ENCODE peak calls at places on chromosomes 7 and 10, in nine cellular contexts. One of them, this sample, is unnamed.

GRCh38 chr7:130273863-130274262 is 7.2 kb downstream of the CPA2 start:
- DNase-seq in heart right ventricle: peak
- DNase-seq in CD8-positive, alpha-beta memory T cell: no peak
- DNase-seq in sigmoid colon: no peak
- DNase-seq in cardiac muscle cell: peak
- DNase-seq in colonic mucosa: peak
- DNase-seq in lower lobe of right lung: no peak
- DNase-seq in GM12864: no peak
- DNase-seq in GM23338: peak
- DNase-seq in this sample: no peak

GRCh38 chr7:135562720-135563119 is 5.0 kb downstream of the NUP205 start:
- DNase-seq in CD8-positive, alpha-beta memory T cell: no peak
- DNase-seq in heart right ventricle: no peak
- DNase-seq in sigmoid colon: no peak
- DNase-seq in lower lobe of right lung: no peak
- DNase-seq in colonic mucosa: no peak
- DNase-seq in GM23338: peak
- DNase-seq in cardiac muscle cell: no peak
- DNase-seq in GM12864: no peak
- DNase-seq in this sample: no peak

GRCh38 chr7:3013975-3014792 is 29.5 kb downstream of the CARD11 start:
- DNase-seq in heart right ventricle: no peak
- DNase-seq in GM12864: no peak
- DNase-seq in GM23338: no peak
- DNase-seq in colonic mucosa: no peak
- DNase-seq in sigmoid colon: no peak
- DNase-seq in cardiac muscle cell: no peak
- DNase-seq in lower lobe of right lung: no peak
- DNase-seq in CD8-positive, alpha-beta memory T cell: no peak
- DNase-seq in this sample: peak

GRCh38 chr10:101367569-101368453 is 13.8 kb downstream of the BTRC start:
- DNase-seq in colonic mucosa: no peak
- DNase-seq in sigmoid colon: no peak
- DNase-seq in heart right ventricle: no peak
- DNase-seq in GM23338: no peak
- DNase-seq in GM12864: no peak
- DNase-seq in CD8-positive, alpha-beta memory T cell: no peak
- DNase-seq in cardiac muscle cell: peak
- DNase-seq in lower lobe of right lung: no peak
- DNase-seq in this sample: no peak

GRCh38 chr10:7519351-7519750 is 108.5 kb upstream of the SFMBT2 start:
- DNase-seq in cardiac muscle cell: no peak
- DNase-seq in lower lobe of right lung: no peak
- DNase-seq in CD8-positive, alpha-beta memory T cell: no peak
- DNase-seq in GM12864: no peak
- DNase-seq in sigmoid colon: no peak
- DNase-seq in GM23338: no peak
- DNase-seq in heart right ventricle: no peak
- DNase-seq in colonic mucosa: no peak
- DNase-seq in this sample: no peak

GRCh38 chr7:1672851-1673486 is 2.9 kb downstream of the ELFN1 start:
- DNase-seq in colonic mucosa: no peak
- DNase-seq in sigmoid colon: peak
- DNase-seq in lower lobe of right lung: peak
- DNase-seq in heart right ventricle: no peak
- DNase-seq in GM23338: no peak
- DNase-seq in GM12864: no peak
- DNase-seq in CD8-positive, alpha-beta memory T cell: peak
- DNase-seq in cardiac muscle cell: no peak
- DNase-seq in this sample: no peak

GRCh38 chr7:95478139-95479037 is 7.4 kb upstream of the ASB4 start:
- DNase-seq in CD8-positive, alpha-beta memory T cell: no peak
- DNase-seq in heart right ventricle: peak
- DNase-seq in GM12864: no peak
- DNase-seq in cardiac muscle cell: peak
- DNase-seq in lower lobe of right lung: no peak
- DNase-seq in GM23338: peak
- DNase-seq in sigmoid colon: no peak
- DNase-seq in colonic mucosa: peak
- DNase-seq in this sample: no peak

GRCh38 chr10:58675321-58675720 is 162.6 kb downstream of the BICC1 start:
- DNase-seq in colonic mucosa: no peak
- DNase-seq in sigmoid colon: no peak
- DNase-seq in GM12864: no peak
- DNase-seq in lower lobe of right lung: no peak
- DNase-seq in cardiac muscle cell: no peak
- DNase-seq in heart right ventricle: no peak
- DNase-seq in GM23338: no peak
- DNase-seq in CD8-positive, alpha-beta memory T cell: no peak
- DNase-seq in this sample: no peak

GRCh38 chr10:114956466-114956865 is 18.5 kb downstream of the TRUB1 start:
- DNase-seq in cardiac muscle cell: no peak
- DNase-seq in GM12864: no peak
- DNase-seq in CD8-positive, alpha-beta memory T cell: no peak
- DNase-seq in heart right ventricle: no peak
- DNase-seq in colonic mucosa: no peak
- DNase-seq in sigmoid colon: no peak
- DNase-seq in GM23338: no peak
- DNase-seq in lower lobe of right lung: no peak
- DNase-seq in this sample: no peak

GRCh38 chr7:43855176-43855575 is 14.1 kb downstream of the MRPS24 start:
- DNase-seq in colonic mucosa: no peak
- DNase-seq in sigmoid colon: no peak
- DNase-seq in cardiac muscle cell: no peak
- DNase-seq in lower lobe of right lung: no peak
- DNase-seq in CD8-positive, alpha-beta memory T cell: no peak
- DNase-seq in GM12864: no peak
- DNase-seq in GM23338: no peak
- DNase-seq in heart right ventricle: no peak
- DNase-seq in this sample: no peak

GRCh38 chr10:88411772-88412349 is 171.3 kb downstream of the RNLS start:
- DNase-seq in heart right ventricle: no peak
- DNase-seq in sigmoid colon: no peak
- DNase-seq in cardiac muscle cell: no peak
- DNase-seq in lower lobe of right lung: no peak
- DNase-seq in colonic mucosa: no peak
- DNase-seq in CD8-positive, alpha-beta memory T cell: no peak
- DNase-seq in GM12864: no peak
- DNase-seq in GM23338: no peak
- DNase-seq in this sample: no peak

GRCh38 chr7:104767826-104768536 is 246.0 kb upstream of the KMT2E start:
- DNase-seq in colonic mucosa: no peak
- DNase-seq in cardiac muscle cell: no peak
- DNase-seq in sigmoid colon: no peak
- DNase-seq in lower lobe of right lung: no peak
- DNase-seq in heart right ventricle: no peak
- DNase-seq in CD8-positive, alpha-beta memory T cell: no peak
- DNase-seq in GM12864: no peak
- DNase-seq in GM23338: peak
- DNase-seq in this sample: no peak

GRCh38 chr7:42611529-42611928 is 300.3 kb downstream of the C7orf25 start:
- DNase-seq in sigmoid colon: no peak
- DNase-seq in colonic mucosa: no peak
- DNase-seq in heart right ventricle: no peak
- DNase-seq in GM12864: no peak
- DNase-seq in GM23338: no peak
- DNase-seq in CD8-positive, alpha-beta memory T cell: no peak
- DNase-seq in cardiac muscle cell: no peak
- DNase-seq in lower lobe of right lung: no peak
- DNase-seq in this sample: no peak

GRCh38 chr10:24952146-24952700 is at the start of gene PRTFDC1:
- DNase-seq in heart right ventricle: peak
- DNase-seq in sigmoid colon: peak
- DNase-seq in cardiac muscle cell: peak
- DNase-seq in lower lobe of right lung: peak
- DNase-seq in CD8-positive, alpha-beta memory T cell: peak
- DNase-seq in colonic mucosa: peak
- DNase-seq in GM23338: peak
- DNase-seq in GM12864: no peak
- DNase-seq in this sample: peak

GRCh38 chr10:43137971-43138756 is at the start of gene CSGALNACT2:
- DNase-seq in CD8-positive, alpha-beta memory T cell: peak
- DNase-seq in GM23338: peak
- DNase-seq in colonic mucosa: peak
- DNase-seq in cardiac muscle cell: peak
- DNase-seq in lower lobe of right lung: peak
- DNase-seq in heart right ventricle: peak
- DNase-seq in sigmoid colon: peak
- DNase-seq in GM12864: peak
- DNase-seq in this sample: peak

GRCh38 chr7:36863901-36864701 is 139.8 kb upstream of the AOAH start:
- DNase-seq in colonic mucosa: no peak
- DNase-seq in lower lobe of right lung: no peak
- DNase-seq in cardiac muscle cell: peak
- DNase-seq in GM23338: no peak
- DNase-seq in sigmoid colon: no peak
- DNase-seq in heart right ventricle: no peak
- DNase-seq in GM12864: no peak
- DNase-seq in CD8-positive, alpha-beta memory T cell: peak
- DNase-seq in this sample: no peak

GRCh38 chr10:107671968-107672367 is 507.5 kb upstream of the SORCS1 start:
- DNase-seq in heart right ventricle: no peak
- DNase-seq in GM23338: peak
- DNase-seq in cardiac muscle cell: no peak
- DNase-seq in sigmoid colon: no peak
- DNase-seq in GM12864: no peak
- DNase-seq in lower lobe of right lung: no peak
- DNase-seq in colonic mucosa: no peak
- DNase-seq in CD8-positive, alpha-beta memory T cell: no peak
- DNase-seq in this sample: no peak

GRCh38 chr7:29091722-29092121 is 54.6 kb downstream of the CPVL start:
- DNase-seq in cardiac muscle cell: peak
- DNase-seq in lower lobe of right lung: no peak
- DNase-seq in GM12864: no peak
- DNase-seq in GM23338: peak
- DNase-seq in sigmoid colon: no peak
- DNase-seq in CD8-positive, alpha-beta memory T cell: no peak
- DNase-seq in colonic mucosa: no peak
- DNase-seq in heart right ventricle: no peak
- DNase-seq in this sample: no peak

GRCh38 chr7:135441791-135442190 is 68.1 kb downstream of the CNOT4 start:
- DNase-seq in GM23338: no peak
- DNase-seq in heart right ventricle: no peak
- DNase-seq in colonic mucosa: no peak
- DNase-seq in CD8-positive, alpha-beta memory T cell: no peak
- DNase-seq in GM12864: no peak
- DNase-seq in sigmoid colon: no peak
- DNase-seq in cardiac muscle cell: peak
- DNase-seq in lower lobe of right lung: no peak
- DNase-seq in this sample: no peak

GRCh38 chr7:128403676-128404075 is 6.1 kb downstream of the IMPDH1 start:
- DNase-seq in GM23338: no peak
- DNase-seq in GM12864: no peak
- DNase-seq in cardiac muscle cell: no peak
- DNase-seq in heart right ventricle: no peak
- DNase-seq in CD8-positive, alpha-beta memory T cell: no peak
- DNase-seq in lower lobe of right lung: no peak
- DNase-seq in colonic mucosa: no peak
- DNase-seq in sigmoid colon: no peak
- DNase-seq in this sample: no peak
- H3K4me3 ChIP-seq in GM23338: no peak
- H3K4me3 ChIP-seq in GM12864: no peak
- H3K4me3 ChIP-seq in cardiac muscle cell: no peak
- H3K4me3 ChIP-seq in heart right ventricle: no peak
- H3K4me3 ChIP-seq in CD8-positive, alpha-beta memory T cell: no peak
- H3K4me3 ChIP-seq in lower lobe of right lung: no peak
- H3K4me3 ChIP-seq in colonic mucosa: no peak
- H3K4me3 ChIP-seq in sigmoid colon: no peak
- H3K4me3 ChIP-seq in this sample: peak

GRCh38 chr7:98213874-98214810 is 2.9 kb downstream of the BHLHA15 start:
- DNase-seq in heart right ventricle: no peak
- DNase-seq in sigmoid colon: peak
- DNase-seq in cardiac muscle cell: no peak
- DNase-seq in CD8-positive, alpha-beta memory T cell: peak
- DNase-seq in lower lobe of right lung: peak
- DNase-seq in GM12864: no peak
- DNase-seq in GM23338: no peak
- DNase-seq in colonic mucosa: no peak
- DNase-seq in this sample: peak
- H3K4me3 ChIP-seq in heart right ventricle: no peak
- H3K4me3 ChIP-seq in sigmoid colon: no peak
- H3K4me3 ChIP-seq in cardiac muscle cell: no peak
- H3K4me3 ChIP-seq in CD8-positive, alpha-beta memory T cell: no peak
- H3K4me3 ChIP-seq in lower lobe of right lung: no peak
- H3K4me3 ChIP-seq in GM12864: no peak
- H3K4me3 ChIP-seq in GM23338: no peak
- H3K4me3 ChIP-seq in colonic mucosa: no peak
- H3K4me3 ChIP-seq in this sample: no peak

GRCh38 chr10:104328636-104328915 is 9.7 kb downstream of the ITPRIP start:
- DNase-seq in sigmoid colon: no peak
- DNase-seq in heart right ventricle: no peak
- DNase-seq in GM23338: no peak
- DNase-seq in colonic mucosa: no peak
- DNase-seq in GM12864: no peak
- DNase-seq in cardiac muscle cell: no peak
- DNase-seq in CD8-positive, alpha-beta memory T cell: no peak
- DNase-seq in lower lobe of right lung: no peak
- DNase-seq in this sample: no peak
- H3K4me3 ChIP-seq in sigmoid colon: peak
- H3K4me3 ChIP-seq in heart right ventricle: peak
- H3K4me3 ChIP-seq in GM23338: peak
- H3K4me3 ChIP-seq in colonic mucosa: no peak
- H3K4me3 ChIP-seq in GM12864: no peak
- H3K4me3 ChIP-seq in cardiac muscle cell: no peak
- H3K4me3 ChIP-seq in CD8-positive, alpha-beta memory T cell: peak
- H3K4me3 ChIP-seq in lower lobe of right lung: peak
- H3K4me3 ChIP-seq in this sample: peak

GRCh38 chr10:132575320-132576201 is 38.0 kb downstream of the INPP5A start:
- DNase-seq in lower lobe of right lung: no peak
- DNase-seq in colonic mucosa: peak
- DNase-seq in cardiac muscle cell: peak
- DNase-seq in GM23338: no peak
- DNase-seq in GM12864: no peak
- DNase-seq in heart right ventricle: no peak
- DNase-seq in CD8-positive, alpha-beta memory T cell: no peak
- DNase-seq in sigmoid colon: no peak
- DNase-seq in this sample: no peak

GRCh38 chr10:132574783-132575319 is 37.3 kb downstream of the INPP5A start:
- DNase-seq in heart right ventricle: no peak
- DNase-seq in GM12864: no peak
- DNase-seq in GM23338: peak
- DNase-seq in sigmoid colon: peak
- DNase-seq in cardiac muscle cell: peak
- DNase-seq in colonic mucosa: no peak
- DNase-seq in CD8-positive, alpha-beta memory T cell: no peak
- DNase-seq in lower lobe of right lung: no peak
- DNase-seq in this sample: no peak

GRCh38 chr10:132578287-132578951 is 40.8 kb downstream of the INPP5A start:
- DNase-seq in cardiac muscle cell: no peak
- DNase-seq in sigmoid colon: peak
- DNase-seq in GM12864: no peak
- DNase-seq in lower lobe of right lung: no peak
- DNase-seq in CD8-positive, alpha-beta memory T cell: no peak
- DNase-seq in GM23338: no peak
- DNase-seq in heart right ventricle: no peak
- DNase-seq in colonic mucosa: no peak
- DNase-seq in this sample: no peak

GRCh38 chr10:132577350-132578005 is 39.9 kb downstream of the INPP5A start:
- DNase-seq in heart right ventricle: no peak
- DNase-seq in GM12864: no peak
- DNase-seq in colonic mucosa: no peak
- DNase-seq in CD8-positive, alpha-beta memory T cell: no peak
- DNase-seq in cardiac muscle cell: peak
- DNase-seq in GM23338: no peak
- DNase-seq in sigmoid colon: peak
- DNase-seq in lower lobe of right lung: no peak
- DNase-seq in this sample: peak

GRCh38 chr10:132576671-132577349 is 39.2 kb downstream of the INPP5A start:
- DNase-seq in lower lobe of right lung: no peak
- DNase-seq in colonic mucosa: no peak
- DNase-seq in sigmoid colon: no peak
- DNase-seq in heart right ventricle: no peak
- DNase-seq in GM12864: no peak
- DNase-seq in CD8-positive, alpha-beta memory T cell: no peak
- DNase-seq in GM23338: no peak
- DNase-seq in cardiac muscle cell: no peak
- DNase-seq in this sample: no peak
- H3K4me3 ChIP-seq in lower lobe of right lung: no peak
- H3K4me3 ChIP-seq in colonic mucosa: no peak
- H3K4me3 ChIP-seq in sigmoid colon: no peak
- H3K4me3 ChIP-seq in heart right ventricle: no peak
- H3K4me3 ChIP-seq in GM12864: no peak
- H3K4me3 ChIP-seq in CD8-positive, alpha-beta memory T cell: no peak
- H3K4me3 ChIP-seq in GM23338: no peak
- H3K4me3 ChIP-seq in cardiac muscle cell: no peak
- H3K4me3 ChIP-seq in this sample: no peak

This sample was measured in left ventricle myocardium inferior.